ENCODE peak calls at places on chromosome 19, in five cellular contexts. X is epithelial cell of esophagus, V is progenitor cell of endocrine pancreas, I is breast epithelium, R is Peyer's patch. M is an unnamed sample.

GRCh38 chr19:46442808-46443450 is 14.2 kb upstream of the PNMA8C start:
- DNase-seq in V (no peak), I (no peak), X (peak), R (no peak), M (no peak)

GRCh38 chr19:50794074-50794777 is 4.0 kb downstream of the ACP4 start:
- DNase-seq in V (no peak), I (no peak), R (peak), X (no peak), M (no peak)

GRCh38 chr19:32309711-32310390 is 35.6 kb upstream of the ZNF507 start:
- DNase-seq in V (no peak), R (no peak), X (no peak), I (no peak), M (no peak)

GRCh38 chr19:48551437-48552302 is at the start of gene SULT2B1:
- DNase-seq in X (peak), R (peak), I (peak), V (no peak), M (no peak)

GRCh38 chr19:15400521-15401396 is 18.0 kb downstream of the AKAP8L start:
- DNase-seq in X (no peak), R (no peak), I (no peak), V (no peak), M (no peak)

GRCh38 chr19:6590458-6591319 is at the start of gene CD70:
- DNase-seq in R (no peak), V (no peak), X (peak), I (no peak), M (no peak)

GRCh38 chr19:39413903-39414608 is 1.6 kb downstream of the PLEKHG2 start:
- DNase-seq in I (no peak), X (no peak), V (no peak), R (peak), M (no peak)

GRCh38 chr19:51742736-51743288 is 8.9 kb downstream of the FPR1 start:
- DNase-seq in R (no peak), V (no peak), I (no peak), X (no peak), M (no peak)

GRCh38 chr19:46134527-46134926 is 10.0 kb upstream of the IGFL3 start:
- DNase-seq in V (no peak), R (no peak), X (peak), I (no peak), M (no peak)

DNA sequence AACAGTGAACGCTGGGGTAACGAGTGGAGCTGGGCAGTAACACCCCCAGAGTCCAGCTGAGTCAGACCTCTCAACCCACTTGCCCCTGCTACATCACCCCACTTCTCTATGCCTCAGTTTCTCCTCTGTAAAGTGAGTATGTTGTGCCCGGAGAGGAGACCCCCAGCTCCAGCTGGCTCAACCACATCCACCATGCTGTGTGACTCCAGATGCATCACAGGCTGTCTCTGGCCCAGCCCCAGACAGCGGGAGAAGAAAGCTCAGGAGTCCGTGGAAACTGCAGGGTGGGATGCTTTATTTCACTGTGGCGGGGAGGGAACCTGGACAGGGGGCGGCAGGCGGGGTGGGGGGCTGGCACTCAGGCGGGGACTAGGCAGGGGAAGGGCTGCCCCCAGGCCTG is 9.6 kb upstream of the ELL start:
- DNase-seq in X (no peak), R (no peak), V (no peak), I (no peak), M (no peak)
- TF ChIP-seq CTCF in X (no peak), R (no peak), V (no peak), I (no peak), M (no peak)

DNA sequence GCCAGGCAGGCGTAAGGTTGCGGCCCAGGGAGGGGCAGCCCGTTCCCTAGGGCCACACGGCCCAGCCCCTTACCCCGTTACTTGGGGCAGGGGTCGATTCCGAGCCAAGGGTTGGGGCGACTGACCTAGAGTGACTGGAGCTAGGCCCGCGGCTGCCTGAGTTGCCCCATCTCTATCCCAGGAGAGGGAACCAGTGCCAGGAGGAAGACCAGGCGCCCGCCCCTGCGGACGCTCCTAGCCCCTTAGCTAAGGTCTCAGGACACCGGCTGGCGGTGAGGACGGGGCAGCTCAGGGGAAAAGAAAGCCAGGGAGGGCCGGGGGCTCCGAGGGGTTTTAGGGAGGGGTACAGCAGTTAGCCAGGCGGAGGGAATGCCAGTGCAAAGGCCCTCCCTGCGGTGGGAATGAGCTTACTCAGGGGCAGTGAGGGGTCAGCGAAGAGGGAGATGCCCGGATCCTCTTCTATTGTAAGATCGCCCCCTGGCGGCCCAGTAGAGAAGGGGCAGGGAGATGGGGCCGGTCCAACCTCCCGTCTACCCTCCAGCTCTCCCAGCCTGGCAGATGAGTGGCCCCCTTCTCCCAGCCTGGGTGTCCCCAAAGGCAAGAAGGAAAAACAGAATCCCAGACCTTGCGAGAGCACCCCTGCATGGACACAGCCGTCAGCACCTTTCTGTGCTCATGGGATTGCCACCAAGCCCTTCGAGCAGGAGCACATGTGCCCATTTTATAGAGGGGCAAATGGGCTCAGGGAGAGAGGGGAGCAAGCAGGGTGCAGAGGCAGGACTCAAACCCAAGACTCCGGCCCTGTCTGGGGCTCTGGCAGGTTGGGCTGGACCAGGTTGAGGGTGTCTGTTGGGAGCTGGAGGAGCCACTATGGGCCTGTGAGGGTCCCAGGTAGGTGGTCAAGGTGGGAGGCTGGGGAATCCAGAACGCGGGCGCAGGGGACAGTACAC is 16.3 kb downstream of the CILP2 start:
- DNase-seq in R (no peak), X (peak), I (no peak), V (no peak), M (peak)
- TF ChIP-seq CTCF in R (peak), X (peak), I (peak), V (peak), M (no peak)

GRCh38 chr19:18470153-18470552 is 32.2 kb upstream of the ISYNA1 start:
- DNase-seq in R (no peak), X (no peak), I (no peak), V (no peak), M (no peak)
- TF ChIP-seq CTCF in R (peak), X (peak), I (no peak), V (peak), M (no peak)

GRCh38 chr19:29660835-29661234 is 4.4 kb upstream of the PLEKHF1 start:
- DNase-seq in I (no peak), V (no peak), X (no peak), R (no peak), M (no peak)
- TF ChIP-seq CTCF in I (no peak), V (no peak), X (no peak), R (no peak), M (no peak)

GRCh38 chr19:42176649-42176989 is 40.9 kb downstream of the DEDD2 start:
- DNase-seq in R (no peak), X (no peak), I (no peak), V (no peak), M (no peak)

GRCh38 chr19:42176990-42177685 is 40.3 kb downstream of the DEDD2 start:
- DNase-seq in R (peak), I (peak), V (peak), X (peak), M (peak)

GRCh38 chr19:42179501-42179817 is 38.0 kb downstream of the DEDD2 start:
- DNase-seq in I (no peak), R (no peak), X (no peak), V (no peak), M (no peak)

GRCh38 chr19:42177686-42178019 is 39.8 kb downstream of the DEDD2 start:
- DNase-seq in V (no peak), I (no peak), R (no peak), X (no peak), M (no peak)

DNA sequence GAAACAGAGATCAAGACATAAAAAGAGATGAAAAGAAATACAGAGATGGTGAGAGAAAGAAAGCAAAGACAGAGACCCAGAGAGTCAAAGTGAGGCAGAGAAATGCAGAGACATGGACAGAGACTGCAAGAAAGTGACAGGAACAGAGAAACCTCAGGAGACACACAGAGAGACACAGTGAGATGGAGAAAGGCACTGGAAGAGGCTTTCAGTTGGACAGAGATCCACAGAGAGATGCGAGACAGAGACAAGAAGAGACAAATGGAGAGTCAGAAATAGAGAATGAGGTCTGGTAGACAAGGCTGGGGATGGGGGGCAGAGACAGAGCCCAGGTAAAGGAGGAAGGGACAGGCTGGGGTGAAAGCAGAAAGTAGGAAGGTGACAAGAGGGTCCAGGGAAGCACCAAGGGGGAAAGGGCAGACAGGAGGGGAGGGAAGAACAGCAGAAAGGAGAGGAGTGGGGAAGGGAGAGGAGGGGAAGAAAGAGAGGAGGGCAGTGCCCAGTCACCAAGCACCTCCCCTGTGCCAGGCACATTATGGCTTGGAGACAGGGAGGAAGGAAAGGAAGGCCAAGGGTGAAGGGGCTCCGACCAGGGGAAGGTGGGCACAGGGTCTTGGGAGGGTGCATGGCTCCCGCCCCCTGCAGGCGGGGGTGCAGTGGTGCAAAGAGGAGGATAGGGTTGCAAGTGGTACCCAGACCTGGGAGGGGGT is 38.5 kb downstream of the DEDD2 start:
- DNase-seq in V (no peak), I (no peak), X (no peak), R (no peak), M (no peak)
- TF ChIP-seq CTCF in V (peak), I (no peak), X (peak), R (no peak), M (no peak)

GRCh38 chr19:44809856-44810554 is 1.1 kb downstream of the BCAM start:
- DNase-seq in X (peak), V (no peak), R (no peak), I (no peak), M (no peak)

GRCh38 chr19:44814132-44814470 is 5.2 kb downstream of the BCAM start:
- DNase-seq in V (no peak), R (no peak), I (no peak), X (no peak), M (no peak)

GRCh38 chr19:44810555-44811447 is 1.9 kb downstream of the BCAM start:
- DNase-seq in R (no peak), I (no peak), V (no peak), X (peak), M (no peak)

GRCh38 chr19:44813331-44814131 is 4.6 kb downstream of the BCAM start:
- DNase-seq in R (no peak), I (no peak), X (no peak), V (no peak), M (no peak)

DNA sequence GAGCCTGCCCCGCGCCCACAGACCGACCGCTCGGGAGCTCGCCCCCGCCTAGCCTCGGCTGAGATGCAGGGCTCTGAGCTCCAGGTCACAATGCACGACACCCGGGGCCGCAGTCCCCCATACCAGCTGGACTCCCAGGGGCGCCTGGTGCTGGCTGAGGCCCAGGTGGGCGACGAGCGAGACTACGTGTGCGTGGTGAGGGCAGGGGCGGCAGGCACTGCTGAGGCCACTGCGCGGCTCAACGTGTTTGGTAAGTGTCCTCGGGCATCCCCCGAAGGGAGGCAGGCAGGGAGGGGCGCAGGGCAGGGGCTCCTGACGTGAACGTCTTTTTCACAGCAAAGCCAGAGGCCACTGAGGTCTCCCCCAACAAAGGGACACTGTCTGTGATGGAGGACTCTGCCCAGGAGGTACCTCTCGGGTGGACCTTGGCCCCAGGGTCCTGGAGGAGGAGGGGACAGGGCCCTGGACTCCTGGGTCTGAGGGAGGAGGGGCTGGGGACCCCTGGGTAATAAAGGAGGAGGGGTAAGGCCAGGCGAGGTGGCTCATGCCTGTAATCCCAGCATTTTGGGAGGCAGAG is 3.3 kb downstream of the BCAM start:
- DNase-seq in I (no peak), X (no peak), R (no peak), V (no peak), M (no peak)
- TF ChIP-seq CTCF in I (no peak), X (no peak), R (no peak), V (no peak), M (no peak)

DNA sequence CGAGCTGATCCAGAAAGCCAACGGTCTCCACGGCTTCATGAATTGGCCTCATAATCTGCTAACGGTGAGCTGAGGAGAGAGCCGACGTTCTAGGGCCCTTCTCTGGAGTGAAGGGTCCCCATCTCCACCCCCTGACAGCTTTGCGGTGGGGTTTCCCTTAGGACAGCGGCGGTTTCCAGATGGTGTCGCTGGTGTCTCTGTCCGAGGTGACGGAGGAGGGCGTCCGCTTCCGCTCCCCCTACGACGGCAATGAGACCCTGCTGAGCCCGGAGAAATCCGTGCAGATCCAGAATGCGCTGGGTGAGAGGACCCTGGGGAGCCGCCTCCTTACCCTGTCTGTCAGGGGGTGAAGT is 692 bp downstream of the QTRT1 start:
- DNase-seq in I (no peak), X (no peak), V (no peak), R (peak), M (no peak)
- TF ChIP-seq CTCF in I (no peak), X (no peak), V (no peak), R (no peak), M (no peak)

GRCh38 chr19:14023404-14024235 is 4.3 kb upstream of the RLN3 start:
- DNase-seq in X (peak), R (peak), V (peak), I (no peak), M (no peak)
- TF ChIP-seq CTCF in X (peak), R (no peak), V (peak), I (peak), M (no peak)

M was measured in omental fat pad.